ENCODE peak calls at places on chromosome 2, in eight cellular contexts. One of them, this sample, is unnamed.

GRCh38 chr2:28377201-28377816 is 15.3 kb upstream of the FOSL2 start:
- DNase-seq in fibroblast of pulmonary artery: no peak
- DNase-seq in SK-N-SH: no peak
- DNase-seq in OCI-LY7: no peak
- DNase-seq in IMR-90: no peak
- DNase-seq in AG04450: no peak
- DNase-seq in mesendoderm: no peak
- DNase-seq in naive thymus-derived CD4-positive, alpha-beta T cell: no peak
- DNase-seq in this sample: no peak

GRCh38 chr2:67453365-67453764 is 56.2 kb downstream of the ETAA1 start:
- DNase-seq in fibroblast of pulmonary artery: no peak
- DNase-seq in SK-N-SH: no peak
- DNase-seq in OCI-LY7: no peak
- DNase-seq in IMR-90: peak
- DNase-seq in AG04450: no peak
- DNase-seq in mesendoderm: no peak
- DNase-seq in naive thymus-derived CD4-positive, alpha-beta T cell: no peak
- DNase-seq in this sample: no peak

GRCh38 chr2:150182564-150183249 is 304.8 kb downstream of the RND3 start:
- DNase-seq in fibroblast of pulmonary artery: no peak
- DNase-seq in SK-N-SH: peak
- DNase-seq in OCI-LY7: no peak
- DNase-seq in IMR-90: no peak
- DNase-seq in AG04450: no peak
- DNase-seq in mesendoderm: no peak
- DNase-seq in naive thymus-derived CD4-positive, alpha-beta T cell: no peak
- DNase-seq in this sample: no peak

GRCh38 chr2:109129356-109129920 is 433 bp downstream of the SH3RF3 start:
- DNase-seq in fibroblast of pulmonary artery: peak
- DNase-seq in SK-N-SH: peak
- DNase-seq in OCI-LY7: no peak
- DNase-seq in IMR-90: no peak
- DNase-seq in AG04450: no peak
- DNase-seq in mesendoderm: peak
- DNase-seq in naive thymus-derived CD4-positive, alpha-beta T cell: peak
- DNase-seq in this sample: no peak

GRCh38 chr2:108223573-108223972 is 16.2 kb upstream of the SULT1C3 start:
- DNase-seq in fibroblast of pulmonary artery: no peak
- DNase-seq in SK-N-SH: no peak
- DNase-seq in OCI-LY7: no peak
- DNase-seq in IMR-90: no peak
- DNase-seq in AG04450: no peak
- DNase-seq in mesendoderm: no peak
- DNase-seq in naive thymus-derived CD4-positive, alpha-beta T cell: no peak
- DNase-seq in this sample: no peak

GRCh38 chr2:131104487-131105155 is 515 bp upstream of the PLEKHB2 start:
- DNase-seq in fibroblast of pulmonary artery: peak
- DNase-seq in SK-N-SH: peak
- DNase-seq in OCI-LY7: peak
- DNase-seq in IMR-90: peak
- DNase-seq in AG04450: peak
- DNase-seq in mesendoderm: peak
- DNase-seq in naive thymus-derived CD4-positive, alpha-beta T cell: peak
- DNase-seq in this sample: no peak

GRCh38 chr2:21029519-21029918 is 14.4 kb downstream of the APOB start:
- DNase-seq in fibroblast of pulmonary artery: no peak
- DNase-seq in SK-N-SH: no peak
- DNase-seq in OCI-LY7: no peak
- DNase-seq in IMR-90: no peak
- DNase-seq in AG04450: no peak
- DNase-seq in mesendoderm: no peak
- DNase-seq in naive thymus-derived CD4-positive, alpha-beta T cell: no peak
- DNase-seq in this sample: no peak

GRCh38 chr2:11543337-11544216 is 9.7 kb downstream of the GREB1 start:
- DNase-seq in fibroblast of pulmonary artery: no peak
- DNase-seq in SK-N-SH: no peak
- DNase-seq in OCI-LY7: no peak
- DNase-seq in IMR-90: no peak
- DNase-seq in AG04450: no peak
- DNase-seq in mesendoderm: no peak
- DNase-seq in naive thymus-derived CD4-positive, alpha-beta T cell: no peak
- DNase-seq in this sample: no peak

GRCh38 chr2:8606226-8606625 is 75.6 kb upstream of the ID2 start:
- DNase-seq in fibroblast of pulmonary artery: no peak
- DNase-seq in SK-N-SH: no peak
- DNase-seq in OCI-LY7: no peak
- DNase-seq in IMR-90: no peak
- DNase-seq in AG04450: no peak
- DNase-seq in mesendoderm: no peak
- DNase-seq in naive thymus-derived CD4-positive, alpha-beta T cell: no peak
- DNase-seq in this sample: no peak

GRCh38 chr2:203685081-203685621 is 21.3 kb upstream of the CD28 start:
- DNase-seq in fibroblast of pulmonary artery: peak
- DNase-seq in SK-N-SH: no peak
- DNase-seq in OCI-LY7: no peak
- DNase-seq in IMR-90: peak
- DNase-seq in AG04450: peak
- DNase-seq in mesendoderm: no peak
- DNase-seq in naive thymus-derived CD4-positive, alpha-beta T cell: no peak
- DNase-seq in this sample: no peak

GRCh38 chr2:196963961-196964360 is 37.5 kb upstream of the PGAP1 start:
- DNase-seq in fibroblast of pulmonary artery: no peak
- DNase-seq in SK-N-SH: no peak
- DNase-seq in OCI-LY7: no peak
- DNase-seq in IMR-90: no peak
- DNase-seq in AG04450: no peak
- DNase-seq in mesendoderm: no peak
- DNase-seq in naive thymus-derived CD4-positive, alpha-beta T cell: no peak
- DNase-seq in this sample: no peak

GRCh38 chr2:205198130-205198505 is 484.2 kb upstream of the NRP2 start:
- DNase-seq in fibroblast of pulmonary artery: peak
- DNase-seq in SK-N-SH: no peak
- DNase-seq in OCI-LY7: no peak
- DNase-seq in IMR-90: peak
- DNase-seq in AG04450: peak
- DNase-seq in mesendoderm: no peak
- DNase-seq in naive thymus-derived CD4-positive, alpha-beta T cell: no peak
- DNase-seq in this sample: no peak

GRCh38 chr2:207224814-207225482 is 59.2 kb upstream of the KLF7 start:
- DNase-seq in fibroblast of pulmonary artery: no peak
- DNase-seq in SK-N-SH: no peak
- DNase-seq in OCI-LY7: no peak
- DNase-seq in IMR-90: no peak
- DNase-seq in AG04450: no peak
- DNase-seq in mesendoderm: peak
- DNase-seq in naive thymus-derived CD4-positive, alpha-beta T cell: peak
- DNase-seq in this sample: no peak

GRCh38 chr2:120937736-120938131 is 202.1 kb downstream of the GLI2 start:
- DNase-seq in fibroblast of pulmonary artery: peak
- DNase-seq in SK-N-SH: no peak
- DNase-seq in OCI-LY7: no peak
- DNase-seq in IMR-90: peak
- DNase-seq in AG04450: peak
- DNase-seq in mesendoderm: no peak
- DNase-seq in naive thymus-derived CD4-positive, alpha-beta T cell: no peak
- DNase-seq in this sample: no peak

GRCh38 chr2:106038598-106039375 is 155.3 kb downstream of the UXS1 start:
- DNase-seq in fibroblast of pulmonary artery: no peak
- DNase-seq in SK-N-SH: peak
- DNase-seq in OCI-LY7: no peak
- DNase-seq in IMR-90: no peak
- DNase-seq in AG04450: no peak
- DNase-seq in mesendoderm: no peak
- DNase-seq in naive thymus-derived CD4-positive, alpha-beta T cell: no peak
- DNase-seq in this sample: no peak

GRCh38 chr2:70993689-70993986 is 1.0 kb downstream of the TEX261 start:
- DNase-seq in fibroblast of pulmonary artery: no peak
- DNase-seq in SK-N-SH: no peak
- DNase-seq in OCI-LY7: no peak
- DNase-seq in IMR-90: no peak
- DNase-seq in AG04450: no peak
- DNase-seq in mesendoderm: no peak
- DNase-seq in naive thymus-derived CD4-positive, alpha-beta T cell: peak
- DNase-seq in this sample: peak

GRCh38 chr2:175853110-175853509 is 149.0 kb downstream of the LNPK start:
- DNase-seq in fibroblast of pulmonary artery: no peak
- DNase-seq in SK-N-SH: no peak
- DNase-seq in OCI-LY7: no peak
- DNase-seq in IMR-90: no peak
- DNase-seq in AG04450: no peak
- DNase-seq in mesendoderm: peak
- DNase-seq in naive thymus-derived CD4-positive, alpha-beta T cell: no peak
- DNase-seq in this sample: no peak

GRCh38 chr2:59236723-59237122 is 995.6 kb upstream of the FANCL start:
- DNase-seq in fibroblast of pulmonary artery: peak
- DNase-seq in SK-N-SH: no peak
- DNase-seq in OCI-LY7: no peak
- DNase-seq in IMR-90: no peak
- DNase-seq in AG04450: no peak
- DNase-seq in mesendoderm: no peak
- DNase-seq in naive thymus-derived CD4-positive, alpha-beta T cell: no peak
- DNase-seq in this sample: no peak

GRCh38 chr2:18506883-18507519 is 53.5 kb downstream of the RDH14 start:
- DNase-seq in fibroblast of pulmonary artery: no peak
- DNase-seq in SK-N-SH: no peak
- DNase-seq in OCI-LY7: no peak
- DNase-seq in IMR-90: no peak
- DNase-seq in AG04450: no peak
- DNase-seq in mesendoderm: no peak
- DNase-seq in naive thymus-derived CD4-positive, alpha-beta T cell: no peak
- DNase-seq in this sample: no peak
- H3K4me3 ChIP-seq in fibroblast of pulmonary artery: no peak
- H3K4me3 ChIP-seq in SK-N-SH: no peak
- H3K4me3 ChIP-seq in OCI-LY7: no peak
- H3K4me3 ChIP-seq in IMR-90: no peak
- H3K4me3 ChIP-seq in AG04450: no peak
- H3K4me3 ChIP-seq in mesendoderm: no peak
- H3K4me3 ChIP-seq in naive thymus-derived CD4-positive, alpha-beta T cell: no peak
- H3K4me3 ChIP-seq in this sample: no peak

DNA sequence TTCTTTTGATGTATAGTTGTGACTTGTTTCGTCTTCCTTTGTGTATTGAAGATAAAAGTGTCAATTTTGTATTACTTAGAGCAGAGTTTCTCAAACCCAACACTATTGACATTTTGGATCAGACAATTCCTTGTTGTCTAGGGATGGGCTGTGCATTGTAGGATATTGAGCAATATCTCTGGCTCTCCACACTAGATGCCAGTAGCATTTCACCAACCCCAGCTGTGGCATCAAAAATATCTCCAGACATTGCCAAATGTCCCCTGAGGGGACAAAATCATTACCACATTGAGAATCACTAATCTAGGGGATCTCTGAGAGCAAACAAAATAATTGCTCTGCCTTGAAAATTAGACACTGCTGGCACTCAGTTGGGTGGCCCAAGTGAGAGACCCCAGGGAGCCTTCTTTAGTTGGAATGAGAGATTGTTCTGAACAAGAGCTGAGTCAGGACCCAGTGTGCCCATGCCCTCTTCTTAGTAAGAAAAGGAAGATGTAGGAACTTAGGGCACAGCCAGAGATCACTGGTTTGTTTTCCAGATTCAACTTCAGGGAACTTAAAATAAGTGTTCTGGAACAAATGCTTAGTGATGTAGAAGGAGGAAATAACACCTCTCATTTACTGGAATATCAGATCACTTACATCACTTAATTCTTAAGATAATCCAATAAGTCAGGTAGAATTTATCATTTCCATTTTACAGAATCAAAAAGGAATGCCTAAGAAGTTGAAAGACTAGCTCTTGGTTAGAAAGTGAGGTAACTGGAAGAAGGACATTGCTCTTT is 466.6 kb upstream of the TNP1 start:
- DNase-seq in fibroblast of pulmonary artery: no peak
- DNase-seq in SK-N-SH: peak
- DNase-seq in OCI-LY7: no peak
- DNase-seq in IMR-90: no peak
- DNase-seq in AG04450: no peak
- DNase-seq in mesendoderm: no peak
- DNase-seq in naive thymus-derived CD4-positive, alpha-beta T cell: no peak
- DNase-seq in this sample: no peak
- H3K4me3 ChIP-seq in fibroblast of pulmonary artery: no peak
- H3K4me3 ChIP-seq in SK-N-SH: no peak
- H3K4me3 ChIP-seq in OCI-LY7: no peak
- H3K4me3 ChIP-seq in IMR-90: no peak
- H3K4me3 ChIP-seq in AG04450: no peak
- H3K4me3 ChIP-seq in mesendoderm: no peak
- H3K4me3 ChIP-seq in naive thymus-derived CD4-positive, alpha-beta T cell: no peak
- H3K4me3 ChIP-seq in this sample: no peak

GRCh38 chr2:237665713-237666143 is 38.3 kb downstream of the LRRFIP1 start:
- DNase-seq in fibroblast of pulmonary artery: no peak
- DNase-seq in SK-N-SH: no peak
- DNase-seq in OCI-LY7: peak
- DNase-seq in IMR-90: no peak
- DNase-seq in AG04450: no peak
- DNase-seq in mesendoderm: peak
- DNase-seq in naive thymus-derived CD4-positive, alpha-beta T cell: no peak
- DNase-seq in this sample: no peak
- H3K4me3 ChIP-seq in fibroblast of pulmonary artery: no peak
- H3K4me3 ChIP-seq in SK-N-SH: no peak
- H3K4me3 ChIP-seq in OCI-LY7: peak
- H3K4me3 ChIP-seq in IMR-90: no peak
- H3K4me3 ChIP-seq in AG04450: no peak
- H3K4me3 ChIP-seq in mesendoderm: no peak
- H3K4me3 ChIP-seq in naive thymus-derived CD4-positive, alpha-beta T cell: no peak
- H3K4me3 ChIP-seq in this sample: no peak

GRCh38 chr2:105005601-105006000 is 32.3 kb upstream of the MRPS9 start:
- DNase-seq in fibroblast of pulmonary artery: no peak
- DNase-seq in SK-N-SH: no peak
- DNase-seq in OCI-LY7: no peak
- DNase-seq in IMR-90: no peak
- DNase-seq in AG04450: peak
- DNase-seq in mesendoderm: no peak
- DNase-seq in naive thymus-derived CD4-positive, alpha-beta T cell: no peak
- DNase-seq in this sample: no peak
- H3K4me3 ChIP-seq in fibroblast of pulmonary artery: no peak
- H3K4me3 ChIP-seq in SK-N-SH: no peak
- H3K4me3 ChIP-seq in OCI-LY7: no peak
- H3K4me3 ChIP-seq in IMR-90: no peak
- H3K4me3 ChIP-seq in AG04450: no peak
- H3K4me3 ChIP-seq in mesendoderm: no peak
- H3K4me3 ChIP-seq in naive thymus-derived CD4-positive, alpha-beta T cell: no peak
- H3K4me3 ChIP-seq in this sample: no peak

DNA sequence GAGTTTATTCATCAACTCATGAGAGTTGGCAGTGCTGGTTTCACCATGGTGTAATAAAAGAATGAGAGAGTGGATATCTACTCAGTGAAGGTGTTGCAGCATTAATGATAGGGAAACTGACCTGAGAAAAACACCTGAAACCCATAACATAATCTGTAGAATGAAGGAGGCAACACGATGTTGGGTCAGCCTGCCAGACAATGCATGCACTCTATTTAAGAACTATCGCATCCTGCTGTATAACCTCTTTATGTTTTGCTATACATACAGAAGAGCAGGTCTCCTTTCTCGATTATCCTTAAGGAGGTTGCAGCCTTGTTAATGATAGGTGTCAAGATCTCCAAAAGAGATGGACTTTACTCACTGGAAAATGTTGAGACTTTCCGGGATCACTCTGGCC is 65.9 kb downstream of the IKZF2 start:
- DNase-seq in fibroblast of pulmonary artery: no peak
- DNase-seq in SK-N-SH: no peak
- DNase-seq in OCI-LY7: no peak
- DNase-seq in IMR-90: no peak
- DNase-seq in AG04450: no peak
- DNase-seq in mesendoderm: no peak
- DNase-seq in naive thymus-derived CD4-positive, alpha-beta T cell: no peak
- DNase-seq in this sample: no peak
- H3K4me3 ChIP-seq in fibroblast of pulmonary artery: no peak
- H3K4me3 ChIP-seq in SK-N-SH: no peak
- H3K4me3 ChIP-seq in OCI-LY7: no peak
- H3K4me3 ChIP-seq in IMR-90: no peak
- H3K4me3 ChIP-seq in AG04450: no peak
- H3K4me3 ChIP-seq in mesendoderm: no peak
- H3K4me3 ChIP-seq in naive thymus-derived CD4-positive, alpha-beta T cell: no peak
- H3K4me3 ChIP-seq in this sample: no peak

This sample was measured in vagina.